ENCODE peak calls at places on chromosomes 6 and 20, in ten cellular contexts. H is prostate gland, Q is sigmoid colon, P is heart left ventricle, U is esophagus muscularis mucosa, I is adrenal gland, G is breast epithelium, C is stomach, V is ovary, O is IMR-90. F is an unnamed sample.

GRCh38 chr6:12545837-12546658 is 170.5 kb upstream of the PHACTR1 start:
- DNase-seq in O (peak), G (no peak), H (no peak), I (no peak), Q (no peak), U (no peak), C (no peak), V (no peak), P (no peak), F (no peak)

GRCh38 chr20:57047281-57048026 is 219.0 kb downstream of the BMP7 start:
- DNase-seq in U (no peak), Q (peak), G (peak), H (peak), O (no peak), C (no peak), I (no peak), P (no peak), V (no peak), F (no peak)

GRCh38 chr6:139881728-139882211 is 507.3 kb upstream of the CITED2 start:
- DNase-seq in P (no peak), I (peak), C (no peak), U (no peak), G (no peak), H (peak), Q (no peak), O (peak), V (no peak), F (no peak)

GRCh38 chr20:16821211-16822089 is 73.3 kb downstream of the OTOR start:
- DNase-seq in I (no peak), P (no peak), O (peak), H (no peak), Q (no peak), G (no peak), V (no peak), C (no peak), U (no peak), F (no peak)

GRCh38 chr20:43538855-43539700 is 19.7 kb upstream of the SGK2 start:
- DNase-seq in G (peak), C (no peak), H (no peak), U (no peak), P (no peak), I (no peak), Q (no peak), O (peak), V (no peak), F (peak)

GRCh38 chr6:128899651-128900050 is 16.7 kb downstream of the LAMA2 start:
- DNase-seq in O (peak), V (no peak), G (no peak), I (no peak), H (no peak), P (no peak), U (no peak), C (no peak), Q (no peak), F (no peak)

GRCh38 chr6:143734641-143735063 is 56.9 kb downstream of the PHACTR2 start:
- DNase-seq in P (no peak), H (no peak), I (no peak), V (no peak), G (no peak), O (no peak), Q (no peak), C (no peak), U (no peak), F (no peak)

GRCh38 chr20:16749573-16749972 is 1.4 kb downstream of the OTOR start:
- DNase-seq in G (no peak), H (no peak), P (no peak), V (no peak), C (no peak), Q (no peak), I (no peak), O (no peak), U (no peak), F (no peak)

GRCh38 chr6:125469915-125470314 is 168.1 kb upstream of the HDDC2 start:
- DNase-seq in H (no peak), P (no peak), C (no peak), I (no peak), G (no peak), O (no peak), U (no peak), V (no peak), Q (no peak), F (no peak)

GRCh38 chr20:18738055-18738454 is 75.5 kb upstream of the SCP2D1 start:
- DNase-seq in I (no peak), H (no peak), O (no peak), G (no peak), V (no peak), P (no peak), Q (no peak), C (no peak), U (no peak), F (no peak)

GRCh38 chr6:116714296-116714695 is 33.3 kb downstream of the KPNA5 start:
- DNase-seq in H (no peak), I (no peak), P (no peak), Q (no peak), C (no peak), O (no peak), V (no peak), U (no peak), G (no peak), F (no peak)

GRCh38 chr6:91667596-91667995 is 1080.7 kb upstream of the MAP3K7 start:
- DNase-seq in O (no peak), G (no peak), Q (no peak), H (no peak), V (no peak), I (no peak), U (no peak), P (no peak), C (no peak), F (no peak)

GRCh38 chr6:89449182-89449581 is 16.2 kb downstream of the ANKRD6 start:
- DNase-seq in C (no peak), I (no peak), O (no peak), U (no peak), P (no peak), H (no peak), V (no peak), Q (no peak), G (no peak), F (no peak)

GRCh38 chr20:1674361-1674760 is 16.8 kb upstream of the SIRPG start:
- DNase-seq in H (no peak), Q (no peak), P (no peak), O (no peak), I (no peak), V (no peak), G (no peak), C (peak), U (peak), F (no peak)

GRCh38 chr6:89357390-89357789 is 4.9 kb upstream of the UBE2J1 start:
- DNase-seq in I (no peak), V (no peak), C (no peak), G (no peak), H (no peak), U (no peak), O (no peak), Q (no peak), P (no peak), F (no peak)

GRCh38 chr6:164124986-164125385 is 710.5 kb downstream of the QKI start:
- DNase-seq in C (no peak), O (no peak), I (no peak), Q (no peak), H (no peak), U (no peak), V (no peak), G (no peak), P (no peak), F (no peak)

GRCh38 chr20:34215711-34216381 is 25.4 kb upstream of the ASIP start:
- DNase-seq in V (peak), G (peak), U (peak), Q (peak), H (peak), O (peak), P (peak), I (peak), C (peak), F (peak)

GRCh38 chr6:74050921-74051320 is 354.9 kb downstream of the CD109 start:
- DNase-seq in U (no peak), C (no peak), V (no peak), G (no peak), O (no peak), H (no peak), P (no peak), I (no peak), Q (no peak), F (no peak)

GRCh38 chr6:168188974-168189678 is 110.1 kb upstream of the FRMD1 start:
- DNase-seq in I (peak), O (no peak), H (no peak), V (no peak), P (no peak), C (peak), U (no peak), G (no peak), Q (peak), F (peak)

GRCh38 chr20:25508083-25508770 is 77.1 kb downstream of the NINL start:
- DNase-seq in I (peak), P (no peak), H (no peak), V (peak), C (no peak), U (no peak), O (peak), Q (no peak), G (no peak), F (peak)

GRCh38 chr6:98014791-98015201 is 731.8 kb upstream of the MMS22L start:
- DNase-seq in H (no peak), O (no peak), G (no peak), V (no peak), C (no peak), P (no peak), I (no peak), U (no peak), Q (no peak), F (no peak)

GRCh38 chr6:52995913-52996685 is 1.0 kb upstream of the GSTA4 start:
- DNase-seq in I (peak), U (no peak), G (no peak), O (peak), P (peak), Q (peak), H (peak), V (peak), C (no peak), F (peak)

GRCh38 chr6:142702501-142703460 is 242.2 kb downstream of the HIVEP2 start:
- DNase-seq in I (peak), O (no peak), C (no peak), G (no peak), V (no peak), U (peak), H (no peak), P (peak), Q (peak), F (no peak)

GRCh38 chr20:24495266-24495665 is 25.8 kb downstream of the SYNDIG1 start:
- DNase-seq in H (no peak), U (no peak), V (no peak), P (no peak), C (no peak), Q (peak), O (no peak), I (no peak), G (no peak), F (no peak)

GRCh38 chr6:118350881-118351430 is 197.1 kb upstream of the PLN start:
- DNase-seq in P (no peak), V (no peak), Q (no peak), G (no peak), I (no peak), H (no peak), C (no peak), O (peak), U (no peak), F (no peak)

GRCh38 chr6:157525918-157526425 is 145.0 kb downstream of the ZDHHC14 start:
- DNase-seq in G (no peak), C (no peak), H (no peak), Q (no peak), O (no peak), V (no peak), P (no peak), U (no peak), I (no peak), F (no peak)

GRCh38 chr20:49821850-49822249 is 9.2 kb downstream of the SLC9A8 start:
- DNase-seq in Q (no peak), V (no peak), O (peak), G (no peak), C (no peak), I (peak), U (no peak), P (peak), H (no peak), F (no peak)

GRCh38 chr20:9999660-10000059 is 35.1 kb upstream of the ANKEF1 start:
- DNase-seq in C (no peak), I (peak), H (no peak), O (no peak), Q (no peak), P (no peak), G (no peak), U (no peak), V (no peak), F (no peak)

GRCh38 chr6:132937466-132937906 is 123.1 kb downstream of the RPS12 start:
- DNase-seq in U (no peak), I (peak), Q (no peak), O (peak), V (no peak), H (peak), P (no peak), G (peak), C (peak), F (no peak)

GRCh38 chr6:151387581-151387980 is 3.8 kb downstream of the ZBTB2 start:
- DNase-seq in O (peak), I (no peak), P (no peak), G (no peak), U (no peak), Q (no peak), C (no peak), H (no peak), V (no peak), F (no peak)

GRCh38 chr6:143773503-143773902 is 69.6 kb upstream of the LTV1 start:
- DNase-seq in C (no peak), G (no peak), H (no peak), P (no peak), O (no peak), Q (no peak), U (no peak), V (no peak), I (no peak), F (no peak)

GRCh38 chr20:64188682-64189529 is 24.7 kb downstream of the MYT1 start:
- DNase-seq in V (no peak), O (peak), I (peak), C (no peak), U (no peak), G (no peak), Q (no peak), P (no peak), H (no peak), F (no peak)

GRCh38 chr6:28211840-28212509 is 13.1 kb upstream of the ZSCAN9 start:
- DNase-seq in I (no peak), G (no peak), H (no peak), Q (no peak), P (no peak), O (no peak), V (no peak), U (no peak), C (no peak), F (no peak)

GRCh38 chr6:4059115-4059777 is 19.7 kb downstream of the FAM217A start:
- DNase-seq in I (no peak), H (no peak), Q (no peak), U (no peak), V (no peak), O (peak), P (no peak), G (no peak), C (no peak), F (no peak)

GRCh38 chr6:37965964-37966676 is 146.6 kb downstream of the ZFAND3 start:
- DNase-seq in Q (no peak), P (no peak), H (no peak), U (no peak), G (no peak), O (peak), V (no peak), C (no peak), I (no peak), F (no peak)

GRCh38 chr20:45308078-45308778 is at the start of gene MATN4:
- DNase-seq in V (no peak), C (peak), P (no peak), H (peak), O (no peak), G (no peak), I (no peak), Q (no peak), U (no peak), F (no peak)

GRCh38 chr6:150937126-150937906 is 71.8 kb downstream of the MTHFD1L start:
- DNase-seq in H (no peak), C (no peak), O (no peak), U (no peak), P (no peak), Q (no peak), I (no peak), V (peak), G (no peak), F (no peak)

GRCh38 chr6:89335164-89335563 is 17.4 kb downstream of the UBE2J1 start:
- DNase-seq in O (no peak), U (no peak), Q (no peak), G (no peak), P (no peak), H (peak), V (no peak), C (no peak), I (no peak), F (no peak)

GRCh38 chr6:110357696-110358535 is at the start of gene METTL24:
- DNase-seq in U (peak), O (no peak), Q (no peak), I (no peak), H (no peak), C (peak), P (no peak), V (peak), G (no peak), F (no peak)

GRCh38 chr6:2221724-2222274 is 23.6 kb downstream of the GMDS start:
- DNase-seq in O (no peak), C (no peak), H (no peak), G (no peak), I (no peak), V (no peak), Q (no peak), P (no peak), U (peak), F (no peak)
- H3K27ac ChIP-seq in O (no peak), C (peak), H (no peak), G (peak), I (peak), V (no peak), Q (peak), P (peak), U (peak), F (no peak)

GRCh38 chr20:62476074-62476838 is 461 bp upstream of the GATA5 start:
- DNase-seq in I (peak), V (no peak), H (no peak), Q (no peak), C (peak), U (no peak), G (no peak), O (no peak), P (no peak), F (no peak)
- H3K4me3 ChIP-seq in I (peak), V (peak), H (peak), Q (peak), C (peak), U (peak), G (peak), O (no peak), P (peak), F (peak)

GRCh38 chr6:112172540-112172939 is 81.8 kb downstream of the LAMA4 start:
- DNase-seq in U (peak), Q (no peak), V (no peak), P (no peak), H (no peak), I (no peak), O (no peak), G (no peak), C (no peak), F (no peak)
- TF ChIP-seq POLR2A in U (no peak), Q (no peak), V (no peak), P (no peak), H (no peak), I (no peak), O (no peak), G (no peak), C (no peak), F (no peak)

DNA sequence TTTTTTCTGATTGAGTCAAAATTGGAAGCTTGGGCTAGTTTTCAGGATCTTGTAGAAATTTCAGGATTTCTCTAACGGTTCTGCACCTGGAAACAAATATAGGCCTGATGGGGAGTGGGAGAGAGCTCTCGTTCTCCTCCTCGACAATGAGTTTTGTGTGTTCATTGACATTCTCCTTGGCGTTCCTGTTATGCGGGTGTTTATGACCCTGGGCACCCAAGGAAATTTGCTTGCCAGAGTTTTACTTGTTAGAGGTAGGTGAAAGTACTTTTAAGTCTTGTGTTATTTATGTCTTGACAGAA is 2.2 kb downstream of the ASXL1 start:
- DNase-seq in H (no peak), G (no peak), I (no peak), P (no peak), U (no peak), C (no peak), V (no peak), O (no peak), Q (no peak), F (no peak)
- H3K27ac ChIP-seq in H (peak), G (peak), I (peak), P (peak), U (peak), C (peak), V (no peak), O (no peak), Q (peak), F (peak)

GRCh38 chr6:11221623-11222384 is 10.7 kb downstream of the NEDD9 start:
- DNase-seq in P (no peak), G (no peak), Q (no peak), V (no peak), O (no peak), I (no peak), C (no peak), U (no peak), H (no peak), F (no peak)

GRCh38 chr6:11218477-11218826 is 14.0 kb downstream of the NEDD9 start:
- DNase-seq in O (no peak), U (no peak), V (no peak), Q (no peak), G (no peak), I (no peak), P (no peak), H (no peak), C (no peak), F (no peak)

GRCh38 chr6:11218077-11218392 is 14.4 kb downstream of the NEDD9 start:
- DNase-seq in Q (no peak), I (no peak), V (no peak), O (no peak), G (no peak), U (no peak), H (no peak), C (no peak), P (no peak), F (no peak)

GRCh38 chr6:11217360-11218076 is 14.9 kb downstream of the NEDD9 start:
- DNase-seq in P (no peak), O (no peak), G (no peak), V (no peak), C (peak), H (peak), U (no peak), I (no peak), Q (no peak), F (no peak)

GRCh38 chr6:11218827-11219826 is 13.3 kb downstream of the NEDD9 start:
- DNase-seq in O (no peak), V (no peak), U (no peak), Q (peak), C (no peak), P (peak), G (no peak), I (peak), H (peak), F (no peak)
- H3K4me3 ChIP-seq in O (no peak), V (no peak), U (no peak), Q (no peak), C (no peak), P (no peak), G (peak), I (no peak), H (no peak), F (no peak)

DNA sequence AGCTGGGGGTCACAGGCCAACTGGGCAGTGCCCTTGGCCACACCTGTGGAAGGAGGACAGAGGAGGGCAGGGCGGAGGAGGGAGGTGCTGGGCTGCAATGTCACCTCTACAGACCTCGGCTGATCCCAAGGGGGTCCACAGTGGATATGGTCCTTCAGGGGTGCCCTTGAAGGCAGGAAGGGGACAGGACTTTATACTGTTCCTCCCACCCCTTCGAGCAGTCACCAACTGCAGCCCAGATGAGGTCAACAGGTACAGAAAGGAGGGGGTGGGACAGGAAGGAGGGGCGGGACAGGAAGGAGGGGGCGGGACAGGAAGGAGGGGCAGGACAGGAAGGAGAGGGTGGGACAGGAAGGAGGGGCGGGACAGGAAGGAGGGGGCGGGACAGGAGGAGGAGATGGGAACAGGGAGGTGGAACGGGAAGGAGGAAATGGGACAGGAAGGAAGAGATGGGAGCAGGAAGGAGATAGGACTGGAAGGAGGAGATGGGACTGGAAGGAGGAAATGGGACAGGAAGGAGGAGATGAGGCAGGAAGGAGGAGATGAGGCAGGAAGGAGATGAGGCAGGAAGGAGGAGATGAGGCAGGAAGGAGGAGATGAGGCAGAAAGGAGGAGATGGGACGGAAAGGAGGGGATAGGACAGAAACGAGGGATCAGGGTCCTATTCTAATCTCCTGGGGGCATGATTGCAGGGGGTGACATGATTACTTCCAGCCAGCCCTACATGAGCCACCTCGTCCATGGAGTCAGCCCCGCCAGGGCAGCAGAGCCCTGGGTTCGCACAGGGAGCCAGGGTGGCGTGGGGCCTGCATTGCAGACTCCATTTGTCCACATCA is 19.4 kb upstream of the MRGBP start:
- DNase-seq in P (no peak), G (no peak), Q (no peak), O (peak), U (no peak), V (no peak), C (peak), H (no peak), I (no peak), F (no peak)
- TF ChIP-seq POLR2A in P (no peak), G (no peak), Q (no peak), O (no peak), U (no peak), V (no peak), C (no peak), H (no peak), I (no peak), F (no peak)

F was measured in suprapubic skin.